ENCODE peak calls at places on chromosomes 5 and 9, in seven cellular contexts. One of them, this sample, is unnamed. For H3K4me1, the result is how much of the 10 kb centered on the place peaks cover.

GRCh38 chr5:128469924-128470323 is 68.1 kb downstream of the FBN2 start:
- DNase-seq in Peyer's patch: no peak
- DNase-seq in upper lobe of right lung: no peak
- DNase-seq in heart left ventricle: no peak
- DNase-seq in hepatocyte: no peak
- DNase-seq in CD8-positive, alpha-beta T cell: no peak
- DNase-seq in thoracic aorta: no peak
- DNase-seq in this sample: no peak

GRCh38 chr5:137491121-137491520 is 8.0 kb downstream of the SPOCK1 start:
- DNase-seq in Peyer's patch: no peak
- DNase-seq in upper lobe of right lung: no peak
- DNase-seq in heart left ventricle: no peak
- DNase-seq in hepatocyte: no peak
- DNase-seq in CD8-positive, alpha-beta T cell: no peak
- DNase-seq in thoracic aorta: no peak
- DNase-seq in this sample: no peak

GRCh38 chr9:2231831-2232230 is 216.7 kb downstream of the SMARCA2 start:
- DNase-seq in Peyer's patch: no peak
- DNase-seq in upper lobe of right lung: no peak
- DNase-seq in heart left ventricle: no peak
- DNase-seq in hepatocyte: no peak
- DNase-seq in CD8-positive, alpha-beta T cell: no peak
- DNase-seq in thoracic aorta: no peak
- DNase-seq in this sample: no peak

GRCh38 chr5:178818094-178818493 is 41.7 kb upstream of the ZNF354B start:
- DNase-seq in Peyer's patch: no peak
- DNase-seq in upper lobe of right lung: peak
- DNase-seq in heart left ventricle: no peak
- DNase-seq in hepatocyte: peak
- DNase-seq in CD8-positive, alpha-beta T cell: no peak
- DNase-seq in thoracic aorta: no peak
- DNase-seq in this sample: peak

GRCh38 chr5:82375488-82376294 is 97.5 kb upstream of the RPS23 start:
- DNase-seq in Peyer's patch: no peak
- DNase-seq in upper lobe of right lung: no peak
- DNase-seq in heart left ventricle: no peak
- DNase-seq in hepatocyte: no peak
- DNase-seq in CD8-positive, alpha-beta T cell: no peak
- DNase-seq in thoracic aorta: no peak
- DNase-seq in this sample: no peak

GRCh38 chr5:149367249-149367971 is 9.6 kb downstream of the PCYOX1L start:
- DNase-seq in Peyer's patch: no peak
- DNase-seq in upper lobe of right lung: no peak
- DNase-seq in heart left ventricle: peak
- DNase-seq in hepatocyte: peak
- DNase-seq in CD8-positive, alpha-beta T cell: peak
- DNase-seq in thoracic aorta: no peak
- DNase-seq in this sample: peak

GRCh38 chr5:114665551-114665950 is 303.7 kb downstream of the KCNN2 start:
- DNase-seq in Peyer's patch: no peak
- DNase-seq in upper lobe of right lung: no peak
- DNase-seq in heart left ventricle: no peak
- DNase-seq in hepatocyte: no peak
- DNase-seq in CD8-positive, alpha-beta T cell: no peak
- DNase-seq in thoracic aorta: no peak
- DNase-seq in this sample: no peak

GRCh38 chr5:142506046-142506445 is 179.8 kb downstream of the FGF1 start:
- DNase-seq in Peyer's patch: no peak
- DNase-seq in upper lobe of right lung: no peak
- DNase-seq in heart left ventricle: no peak
- DNase-seq in hepatocyte: no peak
- DNase-seq in CD8-positive, alpha-beta T cell: no peak
- DNase-seq in thoracic aorta: no peak
- DNase-seq in this sample: no peak

GRCh38 chr5:179265529-179266290 is 79.6 kb downstream of the ADAMTS2 start:
- DNase-seq in Peyer's patch: peak
- DNase-seq in upper lobe of right lung: peak
- DNase-seq in heart left ventricle: peak
- DNase-seq in hepatocyte: peak
- DNase-seq in CD8-positive, alpha-beta T cell: no peak
- DNase-seq in thoracic aorta: peak
- DNase-seq in this sample: peak

GRCh38 chr9:115691097-115691496 is 462.5 kb upstream of the PAPPA start:
- DNase-seq in Peyer's patch: no peak
- DNase-seq in upper lobe of right lung: no peak
- DNase-seq in heart left ventricle: no peak
- DNase-seq in hepatocyte: peak
- DNase-seq in CD8-positive, alpha-beta T cell: no peak
- DNase-seq in thoracic aorta: no peak
- DNase-seq in this sample: no peak

GRCh38 chr9:76394896-76395244 is 644 bp upstream of the RFK start:
- DNase-seq in Peyer's patch: peak
- DNase-seq in upper lobe of right lung: no peak
- DNase-seq in heart left ventricle: peak
- DNase-seq in hepatocyte: peak
- DNase-seq in CD8-positive, alpha-beta T cell: peak
- DNase-seq in thoracic aorta: peak
- DNase-seq in this sample: peak

GRCh38 chr9:4984171-4984570 is 901 bp upstream of the JAK2 start:
- DNase-seq in Peyer's patch: no peak
- DNase-seq in upper lobe of right lung: no peak
- DNase-seq in heart left ventricle: no peak
- DNase-seq in hepatocyte: peak
- DNase-seq in CD8-positive, alpha-beta T cell: no peak
- DNase-seq in thoracic aorta: no peak
- DNase-seq in this sample: no peak

GRCh38 chr9:111300140-111300735 is 29.8 kb downstream of the OR2K2 start:
- DNase-seq in Peyer's patch: no peak
- DNase-seq in upper lobe of right lung: no peak
- DNase-seq in heart left ventricle: no peak
- DNase-seq in hepatocyte: no peak
- DNase-seq in CD8-positive, alpha-beta T cell: no peak
- DNase-seq in thoracic aorta: no peak
- DNase-seq in this sample: no peak

GRCh38 chr9:95627802-95628201 is 111.0 kb upstream of the PTCH1 start:
- DNase-seq in Peyer's patch: no peak
- DNase-seq in upper lobe of right lung: no peak
- DNase-seq in heart left ventricle: no peak
- DNase-seq in hepatocyte: no peak
- DNase-seq in CD8-positive, alpha-beta T cell: no peak
- DNase-seq in thoracic aorta: no peak
- DNase-seq in this sample: no peak

GRCh38 chr9:116539549-116539948 is 147.6 kb upstream of the TRIM32 start:
- DNase-seq in Peyer's patch: no peak
- DNase-seq in upper lobe of right lung: no peak
- DNase-seq in heart left ventricle: no peak
- DNase-seq in hepatocyte: no peak
- DNase-seq in CD8-positive, alpha-beta T cell: no peak
- DNase-seq in thoracic aorta: no peak
- DNase-seq in this sample: no peak

GRCh38 chr5:124513216-124513615 is 233.2 kb downstream of the ZNF608 start:
- DNase-seq in Peyer's patch: no peak
- DNase-seq in upper lobe of right lung: no peak
- DNase-seq in heart left ventricle: no peak
- DNase-seq in hepatocyte: no peak
- DNase-seq in CD8-positive, alpha-beta T cell: no peak
- DNase-seq in thoracic aorta: no peak
- DNase-seq in this sample: no peak

GRCh38 chr5:100904259-100904822 is 1.3 kb upstream of the ST8SIA4 start:
- DNase-seq in Peyer's patch: peak
- DNase-seq in upper lobe of right lung: peak
- DNase-seq in heart left ventricle: peak
- DNase-seq in hepatocyte: peak
- DNase-seq in CD8-positive, alpha-beta T cell: peak
- DNase-seq in thoracic aorta: no peak
- DNase-seq in this sample: no peak

GRCh38 chr9:131008909-131009618 is at the start of gene LAMC3:
- DNase-seq in Peyer's patch: no peak
- DNase-seq in upper lobe of right lung: no peak
- DNase-seq in heart left ventricle: no peak
- DNase-seq in hepatocyte: peak
- DNase-seq in CD8-positive, alpha-beta T cell: no peak
- DNase-seq in thoracic aorta: no peak
- DNase-seq in this sample: no peak

GRCh38 chr5:8376478-8376877 is 507.5 kb downstream of the MTRR start:
- DNase-seq in Peyer's patch: no peak
- DNase-seq in upper lobe of right lung: no peak
- DNase-seq in heart left ventricle: no peak
- DNase-seq in hepatocyte: no peak
- DNase-seq in CD8-positive, alpha-beta T cell: no peak
- DNase-seq in thoracic aorta: no peak
- DNase-seq in this sample: no peak

GRCh38 chr9:87569008-87569908 is 71.6 kb downstream of the DAPK1 start:
- DNase-seq in Peyer's patch: peak
- DNase-seq in upper lobe of right lung: no peak
- DNase-seq in heart left ventricle: no peak
- DNase-seq in hepatocyte: peak
- DNase-seq in CD8-positive, alpha-beta T cell: no peak
- DNase-seq in thoracic aorta: no peak
- DNase-seq in this sample: peak

GRCh38 chr5:157484768-157485167 is 24.8 kb downstream of the NIPAL4 start:
- DNase-seq in Peyer's patch: no peak
- DNase-seq in upper lobe of right lung: peak
- DNase-seq in heart left ventricle: no peak
- DNase-seq in hepatocyte: no peak
- DNase-seq in CD8-positive, alpha-beta T cell: no peak
- DNase-seq in thoracic aorta: no peak
- DNase-seq in this sample: no peak

GRCh38 chr5:151063136-151063544 is 17.7 kb downstream of the TNIP1 start:
- DNase-seq in Peyer's patch: no peak
- DNase-seq in upper lobe of right lung: no peak
- DNase-seq in heart left ventricle: peak
- DNase-seq in hepatocyte: no peak
- DNase-seq in CD8-positive, alpha-beta T cell: no peak
- DNase-seq in thoracic aorta: no peak
- DNase-seq in this sample: no peak

GRCh38 chr5:18216016-18216415 is 581.8 kb downstream of the TAF11L14 start:
- DNase-seq in Peyer's patch: no peak
- DNase-seq in upper lobe of right lung: no peak
- DNase-seq in heart left ventricle: no peak
- DNase-seq in hepatocyte: no peak
- DNase-seq in CD8-positive, alpha-beta T cell: no peak
- DNase-seq in thoracic aorta: no peak
- DNase-seq in this sample: no peak

GRCh38 chr5:152260940-152261339 is 144.1 kb downstream of the NMUR2 start:
- DNase-seq in Peyer's patch: no peak
- DNase-seq in upper lobe of right lung: no peak
- DNase-seq in heart left ventricle: no peak
- DNase-seq in hepatocyte: no peak
- DNase-seq in CD8-positive, alpha-beta T cell: no peak
- DNase-seq in thoracic aorta: no peak
- DNase-seq in this sample: no peak

GRCh38 chr9:104774132-104774531 is 10.2 kb downstream of the NIPSNAP3B start:
- DNase-seq in Peyer's patch: no peak
- DNase-seq in upper lobe of right lung: no peak
- DNase-seq in heart left ventricle: no peak
- DNase-seq in hepatocyte: no peak
- DNase-seq in CD8-positive, alpha-beta T cell: no peak
- DNase-seq in thoracic aorta: no peak
- DNase-seq in this sample: no peak

GRCh38 chr5:139700711-139701693 is 52.9 kb downstream of the CXXC5 start:
- DNase-seq in Peyer's patch: no peak
- DNase-seq in upper lobe of right lung: no peak
- DNase-seq in heart left ventricle: no peak
- DNase-seq in hepatocyte: peak
- DNase-seq in CD8-positive, alpha-beta T cell: no peak
- DNase-seq in thoracic aorta: no peak
- DNase-seq in this sample: peak

GRCh38 chr9:14747116-14747515 is 24.6 kb upstream of the CER1 start:
- DNase-seq in Peyer's patch: no peak
- DNase-seq in upper lobe of right lung: no peak
- DNase-seq in heart left ventricle: no peak
- DNase-seq in hepatocyte: no peak
- DNase-seq in CD8-positive, alpha-beta T cell: no peak
- DNase-seq in thoracic aorta: no peak
- DNase-seq in this sample: no peak

GRCh38 chr9:124239249-124240073 is 18.3 kb upstream of the NEK6 start:
- DNase-seq in Peyer's patch: no peak
- DNase-seq in upper lobe of right lung: no peak
- DNase-seq in heart left ventricle: peak
- DNase-seq in hepatocyte: no peak
- DNase-seq in CD8-positive, alpha-beta T cell: no peak
- DNase-seq in thoracic aorta: no peak
- DNase-seq in this sample: no peak

GRCh38 chr5:136036991-136037705 is 8.4 kb downstream of the TGFBI start:
- DNase-seq in Peyer's patch: no peak
- DNase-seq in upper lobe of right lung: peak
- DNase-seq in heart left ventricle: peak
- DNase-seq in hepatocyte: no peak
- DNase-seq in CD8-positive, alpha-beta T cell: no peak
- DNase-seq in thoracic aorta: peak
- DNase-seq in this sample: no peak
- H3K4me1 ChIP-seq in Peyer's patch: under half
- H3K4me1 ChIP-seq in upper lobe of right lung: under half
- H3K4me1 ChIP-seq in heart left ventricle: under half
- H3K4me1 ChIP-seq in hepatocyte: under half
- H3K4me1 ChIP-seq in CD8-positive, alpha-beta T cell: under half
- H3K4me1 ChIP-seq in thoracic aorta: under half
- H3K4me1 ChIP-seq in this sample: under half

DNA sequence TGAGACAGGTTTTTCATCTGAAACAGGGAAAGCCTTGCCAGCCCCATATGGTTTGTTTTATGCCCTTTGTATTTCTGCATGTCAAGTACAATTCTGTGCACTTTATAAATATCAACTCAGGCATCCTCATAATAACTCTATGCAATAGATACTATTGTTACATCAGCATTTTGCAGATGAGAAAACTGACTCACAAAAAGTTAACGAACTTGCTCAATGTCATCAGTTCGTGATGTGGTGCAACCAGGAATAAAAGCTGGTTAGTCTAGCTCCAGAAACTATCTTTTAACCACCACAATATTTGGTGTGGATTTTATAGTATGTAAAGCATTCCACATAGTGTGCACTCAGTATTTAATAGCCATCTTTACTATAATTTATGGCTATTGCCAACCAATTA is 134.9 kb downstream of the MRPS30 start:
- DNase-seq in Peyer's patch: no peak
- DNase-seq in upper lobe of right lung: no peak
- DNase-seq in heart left ventricle: no peak
- DNase-seq in hepatocyte: no peak
- DNase-seq in CD8-positive, alpha-beta T cell: no peak
- DNase-seq in thoracic aorta: no peak
- DNase-seq in this sample: no peak
- H3K4me3 ChIP-seq in Peyer's patch: no peak
- H3K4me3 ChIP-seq in upper lobe of right lung: no peak
- H3K4me3 ChIP-seq in heart left ventricle: no peak
- H3K4me3 ChIP-seq in hepatocyte: no peak
- H3K4me3 ChIP-seq in CD8-positive, alpha-beta T cell: no peak
- H3K4me3 ChIP-seq in thoracic aorta: no peak
- H3K4me3 ChIP-seq in this sample: no peak

GRCh38 chr9:84424945-84425344 is 84.4 kb upstream of the SLC28A3 start:
- DNase-seq in Peyer's patch: no peak
- DNase-seq in upper lobe of right lung: no peak
- DNase-seq in heart left ventricle: no peak
- DNase-seq in hepatocyte: no peak
- DNase-seq in CD8-positive, alpha-beta T cell: no peak
- DNase-seq in thoracic aorta: no peak
- DNase-seq in this sample: no peak

GRCh38 chr9:84419203-84419602 is 78.6 kb upstream of the SLC28A3 start:
- DNase-seq in Peyer's patch: no peak
- DNase-seq in upper lobe of right lung: no peak
- DNase-seq in heart left ventricle: no peak
- DNase-seq in hepatocyte: no peak
- DNase-seq in CD8-positive, alpha-beta T cell: no peak
- DNase-seq in thoracic aorta: no peak
- DNase-seq in this sample: no peak
- TF ChIP-seq CTCF in Peyer's patch: no peak
- TF ChIP-seq CTCF in upper lobe of right lung: no peak
- TF ChIP-seq CTCF in heart left ventricle: no peak
- TF ChIP-seq CTCF in hepatocyte: no peak
- TF ChIP-seq CTCF in CD8-positive, alpha-beta T cell: no peak
- TF ChIP-seq CTCF in thoracic aorta: no peak
- TF ChIP-seq CTCF in this sample: peak

GRCh38 chr9:71036501-71036900 is 84.9 kb downstream of the TRPM3 start:
- DNase-seq in Peyer's patch: no peak
- DNase-seq in upper lobe of right lung: no peak
- DNase-seq in heart left ventricle: no peak
- DNase-seq in hepatocyte: peak
- DNase-seq in CD8-positive, alpha-beta T cell: no peak
- DNase-seq in thoracic aorta: no peak
- DNase-seq in this sample: no peak
- H3K4me1 ChIP-seq in Peyer's patch: under half
- H3K4me1 ChIP-seq in upper lobe of right lung: under half
- H3K4me1 ChIP-seq in heart left ventricle: under half
- H3K4me1 ChIP-seq in hepatocyte: under half
- H3K4me1 ChIP-seq in CD8-positive, alpha-beta T cell: under half
- H3K4me1 ChIP-seq in thoracic aorta: under half
- H3K4me1 ChIP-seq in this sample: under half